ENCODE peak calls at places on chromosomes 3 and 15, in six cellular contexts. One of them, this sample, is unnamed.
A peak's percentile ranks its signal among the peaks of the same experiment; 100 is the strongest.

GRCh38 chr3:24680214-24680967 is 185.7 kb upstream of the THRB start:
- DNase-seq in mesenchymal stem cell: peak; percentile 58
- DNase-seq in H1: peak; percentile 96
- DNase-seq in neuronal stem cell: peak; percentile 59
- DNase-seq in trophoblast cell: peak; percentile 92
- DNase-seq in IMR-90: no peak
- DNase-seq in this sample: peak; percentile 72

GRCh38 chr3:106083207-106083606 is 214.4 kb upstream of the CBLB start:
- DNase-seq in IMR-90: no peak
- DNase-seq in H1: no peak
- DNase-seq in trophoblast cell: no peak
- DNase-seq in neuronal stem cell: no peak
- DNase-seq in mesenchymal stem cell: peak; percentile 21
- DNase-seq in this sample: no peak

GRCh38 chr3:25169146-25169545 is 258.9 kb upstream of the RARB start:
- DNase-seq in IMR-90: no peak
- DNase-seq in trophoblast cell: no peak
- DNase-seq in H1: no peak
- DNase-seq in neuronal stem cell: no peak
- DNase-seq in mesenchymal stem cell: no peak
- DNase-seq in this sample: no peak

GRCh38 chr3:183277260-183277659 is 24.2 kb downstream of the B3GNT5 start:
- DNase-seq in neuronal stem cell: no peak
- DNase-seq in mesenchymal stem cell: no peak
- DNase-seq in H1: no peak
- DNase-seq in IMR-90: no peak
- DNase-seq in trophoblast cell: no peak
- DNase-seq in this sample: no peak

GRCh38 chr15:74044267-74045110 is 37.9 kb downstream of the GOLGA6A start:
- DNase-seq in mesenchymal stem cell: no peak
- DNase-seq in trophoblast cell: no peak
- DNase-seq in H1: no peak
- DNase-seq in IMR-90: no peak
- DNase-seq in neuronal stem cell: no peak
- DNase-seq in this sample: no peak

GRCh38 chr15:42474857-42475256 is 16.1 kb downstream of the ZNF106 start:
- DNase-seq in mesenchymal stem cell: no peak
- DNase-seq in IMR-90: no peak
- DNase-seq in H1: no peak
- DNase-seq in trophoblast cell: no peak
- DNase-seq in neuronal stem cell: no peak
- DNase-seq in this sample: no peak

GRCh38 chr15:31016446-31016915 is 25.1 kb upstream of the MTMR10 start:
- DNase-seq in mesenchymal stem cell: peak; percentile 47
- DNase-seq in neuronal stem cell: no peak
- DNase-seq in H1: no peak
- DNase-seq in IMR-90: peak; percentile 83
- DNase-seq in trophoblast cell: no peak
- DNase-seq in this sample: no peak

GRCh38 chr3:10519236-10519635 is 13.8 kb upstream of the ATP2B2 start:
- DNase-seq in H1: peak; percentile 26
- DNase-seq in mesenchymal stem cell: no peak
- DNase-seq in IMR-90: no peak
- DNase-seq in trophoblast cell: no peak
- DNase-seq in neuronal stem cell: no peak
- DNase-seq in this sample: no peak

GRCh38 chr3:138165061-138165460 is 9.7 kb downstream of the DBR1 start:
- DNase-seq in mesenchymal stem cell: no peak
- DNase-seq in trophoblast cell: peak; percentile 90
- DNase-seq in IMR-90: no peak
- DNase-seq in neuronal stem cell: no peak
- DNase-seq in H1: no peak
- DNase-seq in this sample: no peak

GRCh38 chr3:30501526-30501925 is 104.9 kb upstream of the TGFBR2 start:
- DNase-seq in H1: no peak
- DNase-seq in neuronal stem cell: no peak
- DNase-seq in trophoblast cell: peak; percentile 92
- DNase-seq in mesenchymal stem cell: no peak
- DNase-seq in IMR-90: no peak
- DNase-seq in this sample: no peak

GRCh38 chr3:54857343-54857742 is 70.5 kb downstream of the LRTM1 start:
- DNase-seq in H1: no peak
- DNase-seq in mesenchymal stem cell: no peak
- DNase-seq in neuronal stem cell: no peak
- DNase-seq in trophoblast cell: no peak
- DNase-seq in IMR-90: no peak
- DNase-seq in this sample: no peak

GRCh38 chr3:72376917-72377710 is 471.1 kb downstream of the SHQ1 start:
- DNase-seq in mesenchymal stem cell: no peak
- DNase-seq in H1: no peak
- DNase-seq in IMR-90: no peak
- DNase-seq in trophoblast cell: peak; percentile 85
- DNase-seq in neuronal stem cell: no peak
- DNase-seq in this sample: peak; percentile 59

GRCh38 chr15:77821188-77821958 is 188.7 kb upstream of the LINGO1 start:
- DNase-seq in trophoblast cell: peak; percentile 58
- DNase-seq in mesenchymal stem cell: peak; percentile 72
- DNase-seq in IMR-90: peak; percentile 47
- DNase-seq in H1: peak; percentile 87
- DNase-seq in neuronal stem cell: no peak
- DNase-seq in this sample: peak; percentile 63

GRCh38 chr3:134197681-134198261 is 52.9 kb downstream of the RYK start:
- DNase-seq in trophoblast cell: peak; percentile 82
- DNase-seq in IMR-90: peak; percentile 83
- DNase-seq in H1: no peak
- DNase-seq in neuronal stem cell: no peak
- DNase-seq in mesenchymal stem cell: peak; percentile 76
- DNase-seq in this sample: peak; percentile 76

GRCh38 chr15:85006655-85007054 is 25.0 kb downstream of the PDE8A start:
- DNase-seq in IMR-90: no peak
- DNase-seq in mesenchymal stem cell: no peak
- DNase-seq in neuronal stem cell: no peak
- DNase-seq in H1: no peak
- DNase-seq in trophoblast cell: no peak
- DNase-seq in this sample: no peak

GRCh38 chr3:195838714-195839113 is 27.0 kb upstream of the MUC4 start:
- DNase-seq in trophoblast cell: no peak
- DNase-seq in mesenchymal stem cell: no peak
- DNase-seq in neuronal stem cell: no peak
- DNase-seq in IMR-90: no peak
- DNase-seq in H1: no peak
- DNase-seq in this sample: no peak

GRCh38 chr3:63753567-63753966 is 65.5 kb upstream of the C3orf49 start:
- DNase-seq in IMR-90: peak; percentile 31
- DNase-seq in H1: no peak
- DNase-seq in neuronal stem cell: peak; percentile 15
- DNase-seq in mesenchymal stem cell: peak; percentile 5
- DNase-seq in trophoblast cell: peak; percentile 52
- DNase-seq in this sample: peak; percentile 34

GRCh38 chr3:25592510-25592968 is 72.2 kb downstream of the TOP2B start:
- DNase-seq in trophoblast cell: peak; percentile 54
- DNase-seq in neuronal stem cell: no peak
- DNase-seq in H1: no peak
- DNase-seq in IMR-90: peak; percentile 78
- DNase-seq in mesenchymal stem cell: peak; percentile 86
- DNase-seq in this sample: peak; percentile 70

GRCh38 chr3:48656841-48657281 is 5.8 kb downstream of the CELSR3 start:
- DNase-seq in mesenchymal stem cell: no peak
- DNase-seq in trophoblast cell: no peak
- DNase-seq in neuronal stem cell: no peak
- DNase-seq in IMR-90: no peak
- DNase-seq in H1: no peak
- DNase-seq in this sample: no peak

GRCh38 chr3:48655063-48655462 is 7.6 kb downstream of the CELSR3 start:
- DNase-seq in trophoblast cell: no peak
- DNase-seq in neuronal stem cell: no peak
- DNase-seq in IMR-90: no peak
- DNase-seq in H1: no peak
- DNase-seq in mesenchymal stem cell: no peak
- DNase-seq in this sample: no peak

GRCh38 chr3:48656061-48656840 is 6.4 kb downstream of the CELSR3 start:
- DNase-seq in neuronal stem cell: peak; percentile 89
- DNase-seq in H1: peak; percentile 97
- DNase-seq in IMR-90: peak; percentile 62
- DNase-seq in trophoblast cell: peak; percentile 94
- DNase-seq in mesenchymal stem cell: peak; percentile 42
- DNase-seq in this sample: peak; percentile 93

GRCh38 chr3:48652923-48653715 is 9.6 kb downstream of the CELSR3 start:
- DNase-seq in H1: no peak
- DNase-seq in neuronal stem cell: no peak
- DNase-seq in IMR-90: no peak
- DNase-seq in trophoblast cell: no peak
- DNase-seq in mesenchymal stem cell: no peak
- DNase-seq in this sample: no peak

GRCh38 chr3:48655586-48655985 is 7.1 kb downstream of the CELSR3 start:
- DNase-seq in neuronal stem cell: no peak
- DNase-seq in IMR-90: no peak
- DNase-seq in mesenchymal stem cell: no peak
- DNase-seq in trophoblast cell: no peak
- DNase-seq in H1: no peak
- DNase-seq in this sample: no peak
- H3K4me3 ChIP-seq in neuronal stem cell: no peak overlapping the region
- H3K4me3 ChIP-seq in IMR-90: no peak overlapping the region
- H3K4me3 ChIP-seq in mesenchymal stem cell: no peak overlapping the region
- H3K4me3 ChIP-seq in trophoblast cell: no peak overlapping the region
- H3K4me3 ChIP-seq in H1: peak overlapping the region; percentile 28
- H3K4me3 ChIP-seq in this sample: no peak overlapping the region

GRCh38 chr15:67805871-67806538 is 19.3 kb upstream of the SKOR1 start:
- DNase-seq in H1: peak; percentile 43
- DNase-seq in neuronal stem cell: no peak
- DNase-seq in trophoblast cell: no peak
- DNase-seq in IMR-90: no peak
- DNase-seq in mesenchymal stem cell: no peak
- DNase-seq in this sample: no peak
- H2AK5ac ChIP-seq in H1: peak overlapping the region; percentile 56
- H2AK5ac ChIP-seq in neuronal stem cell: peak overlapping the region; percentile 78
- H2AK5ac ChIP-seq in trophoblast cell: no peak overlapping the region
- H2AK5ac ChIP-seq in IMR-90: no peak overlapping the region
- H2AK5ac ChIP-seq in mesenchymal stem cell: no peak overlapping the region
- H2AK5ac ChIP-seq in this sample: no peak overlapping the region

GRCh38 chr3:186241910-186242821 is 119.9 kb downstream of the DGKG start:
- DNase-seq in H1: peak; percentile 80
- DNase-seq in mesenchymal stem cell: peak; percentile 96
- DNase-seq in IMR-90: peak; percentile 82
- DNase-seq in neuronal stem cell: peak; percentile 45
- DNase-seq in trophoblast cell: peak; percentile 61
- DNase-seq in this sample: peak; percentile 96
- H3K4me3 ChIP-seq in H1: peak overlapping the region; percentile 13
- H3K4me3 ChIP-seq in mesenchymal stem cell: peak overlapping the region; percentile 72
- H3K4me3 ChIP-seq in IMR-90: no peak overlapping the region
- H3K4me3 ChIP-seq in neuronal stem cell: no peak overlapping the region
- H3K4me3 ChIP-seq in trophoblast cell: no peak overlapping the region
- H3K4me3 ChIP-seq in this sample: no peak overlapping the region

GRCh38 chr15:36933239-36933990 is 166.9 kb downstream of the MEIS2 start:
- DNase-seq in IMR-90: no peak
- DNase-seq in H1: no peak
- DNase-seq in trophoblast cell: no peak
- DNase-seq in mesenchymal stem cell: no peak
- DNase-seq in neuronal stem cell: no peak
- DNase-seq in this sample: no peak
- H2AK5ac ChIP-seq in IMR-90: no peak overlapping the region
- H2AK5ac ChIP-seq in H1: no peak overlapping the region
- H2AK5ac ChIP-seq in trophoblast cell: no peak overlapping the region
- H2AK5ac ChIP-seq in mesenchymal stem cell: no peak overlapping the region
- H2AK5ac ChIP-seq in neuronal stem cell: no peak overlapping the region
- H2AK5ac ChIP-seq in this sample: no peak overlapping the region

GRCh38 chr3:186105543-186105942 is 3.3 kb downstream of the ETV5 start:
- DNase-seq in H1: no peak
- DNase-seq in trophoblast cell: no peak
- DNase-seq in mesenchymal stem cell: no peak
- DNase-seq in IMR-90: no peak
- DNase-seq in neuronal stem cell: no peak
- DNase-seq in this sample: no peak
- H3K4me3 ChIP-seq in H1: no peak overlapping the region
- H3K4me3 ChIP-seq in trophoblast cell: no peak overlapping the region
- H3K4me3 ChIP-seq in mesenchymal stem cell: no peak overlapping the region
- H3K4me3 ChIP-seq in IMR-90: no peak overlapping the region
- H3K4me3 ChIP-seq in neuronal stem cell: no peak overlapping the region
- H3K4me3 ChIP-seq in this sample: no peak overlapping the region

GRCh38 chr3:124157748-124158147 is 165.8 kb upstream of the ROPN1 start:
- DNase-seq in IMR-90: no peak
- DNase-seq in mesenchymal stem cell: no peak
- DNase-seq in trophoblast cell: no peak
- DNase-seq in H1: no peak
- DNase-seq in neuronal stem cell: no peak
- DNase-seq in this sample: no peak
- H2AK5ac ChIP-seq in IMR-90: no peak overlapping the region
- H2AK5ac ChIP-seq in mesenchymal stem cell: no peak overlapping the region
- H2AK5ac ChIP-seq in trophoblast cell: no peak overlapping the region
- H2AK5ac ChIP-seq in H1: peak overlapping the region; percentile 84
- H2AK5ac ChIP-seq in neuronal stem cell: no peak overlapping the region
- H2AK5ac ChIP-seq in this sample: no peak overlapping the region

GRCh38 chr3:131353946-131354345 is 27.6 kb upstream of the NUDT16 start:
- DNase-seq in neuronal stem cell: no peak
- DNase-seq in H1: no peak
- DNase-seq in trophoblast cell: no peak
- DNase-seq in mesenchymal stem cell: no peak
- DNase-seq in IMR-90: no peak
- DNase-seq in this sample: no peak
- H3K4me3 ChIP-seq in neuronal stem cell: no peak overlapping the region
- H3K4me3 ChIP-seq in H1: no peak overlapping the region
- H3K4me3 ChIP-seq in trophoblast cell: no peak overlapping the region
- H3K4me3 ChIP-seq in mesenchymal stem cell: no peak overlapping the region
- H3K4me3 ChIP-seq in IMR-90: no peak overlapping the region
- H3K4me3 ChIP-seq in this sample: no peak overlapping the region

DNA sequence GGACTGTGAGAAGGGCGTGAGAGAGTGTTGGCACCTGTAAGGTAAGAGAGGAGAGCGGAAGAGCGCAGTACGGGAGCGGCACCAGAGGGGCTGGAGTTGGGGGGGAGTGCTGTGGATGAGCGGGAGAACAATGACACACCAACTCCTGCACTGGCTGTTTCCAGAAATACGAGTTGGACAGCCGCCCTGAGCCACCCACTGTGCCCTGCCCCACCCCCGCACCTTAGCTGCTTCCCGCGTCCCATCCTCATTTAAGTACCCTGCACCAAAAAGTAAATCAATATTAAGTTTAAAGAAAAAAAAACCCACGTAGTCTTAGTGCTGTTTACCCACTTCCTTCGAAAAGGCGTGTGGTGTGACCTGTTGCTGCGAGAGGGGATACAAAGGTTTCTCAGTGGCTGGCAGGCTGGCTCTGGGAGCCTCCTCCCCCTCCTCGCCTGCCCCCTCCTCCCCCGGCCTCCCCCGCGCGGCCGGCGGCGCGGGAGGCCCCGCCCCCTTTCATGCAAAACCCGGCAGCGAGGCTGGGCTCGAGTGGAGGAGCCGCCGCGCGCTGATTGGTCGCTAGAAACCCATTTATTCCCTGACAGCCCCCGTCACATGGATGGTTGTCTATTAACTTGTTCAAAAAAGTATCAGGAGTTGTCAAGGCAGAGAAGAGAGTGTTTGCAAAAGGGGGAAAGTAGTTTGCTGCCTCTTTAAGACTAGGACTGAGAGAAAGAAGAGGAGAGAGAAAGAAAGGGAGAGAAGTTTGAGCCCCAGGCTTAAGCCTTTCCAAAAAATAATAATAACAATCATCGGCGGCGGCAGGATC is at the start of gene SOX2:
- DNase-seq in mesenchymal stem cell: peak; percentile 47
- DNase-seq in neuronal stem cell: peak; percentile 95
- DNase-seq in H1: peak; percentile 83
- DNase-seq in trophoblast cell: peak; percentile 23
- DNase-seq in IMR-90: peak; percentile 4
- DNase-seq in this sample: peak; percentile 88
- H2AK5ac ChIP-seq in mesenchymal stem cell: no peak within 1 kb of the TSS
- H2AK5ac ChIP-seq in neuronal stem cell: peak within 1 kb of the TSS; percentile 94
- H2AK5ac ChIP-seq in H1: peak within 1 kb of the TSS; percentile 96
- H2AK5ac ChIP-seq in trophoblast cell: no peak within 1 kb of the TSS
- H2AK5ac ChIP-seq in IMR-90: no peak within 1 kb of the TSS
- H2AK5ac ChIP-seq in this sample: no peak within 1 kb of the TSS

This sample was measured in mesendoderm.